ENCODE peak calls at places on chromosomes 4 and X, in nine cellular contexts. N is H7, Y is lower leg skin, A is dorsolateral prefrontal cortex, J is NCI-H187, U is nephron progenitor cell, I is T-helper 1 cell, H is endodermal cell, P is hypothalamus. C is an unnamed sample.

GRCh38 chr4:76624271-76624681 is 189.2 kb downstream of the SHROOM3 start:
- DNase-seq in N (no peak), Y (peak; percentile 18), A (no peak), J (no peak), U (no peak), I (no peak), H (peak; percentile 72), P (no peak), C (no peak)

GRCh38 chrX:107429090-107429489 is 20.4 kb upstream of the FRMPD3 start:
- DNase-seq in N (no peak), Y (no peak), A (no peak), J (no peak), U (peak; percentile 35), I (no peak), H (peak; percentile 85), P (no peak), C (peak; percentile 45)

GRCh38 chr4:182369211-182369610 is 126.0 kb downstream of the TENM3 start:
- DNase-seq in N (no peak), Y (no peak), A (no peak), J (no peak), U (no peak), I (no peak), H (no peak), P (no peak), C (peak; percentile 81)

GRCh38 chrX:129755779-129756650 is 17.2 kb downstream of the XPNPEP2 start:
- DNase-seq in N (peak; percentile 84), Y (no peak), A (no peak), J (no peak), U (peak; percentile 19), I (no peak), H (peak; percentile 76), P (no peak), C (no peak)

GRCh38 chrX:72050011-72050410 is 81.7 kb downstream of the RTL5 start:
- DNase-seq in N (no peak), Y (no peak), A (no peak), J (no peak), U (no peak), I (no peak), H (peak; percentile 4), P (no peak), C (no peak)

GRCh38 chr4:684611-685010 is 4.3 kb downstream of the SLC49A3 start:
- DNase-seq in N (no peak), Y (no peak), A (no peak), J (no peak), U (no peak), I (no peak), H (no peak), P (no peak), C (no peak)

GRCh38 chr4:5424901-5425300 is 283.5 kb downstream of the EVC2 start:
- DNase-seq in N (no peak), Y (no peak), A (no peak), J (no peak), U (no peak), I (no peak), H (no peak), P (no peak), C (no peak)

GRCh38 chrX:41449615-41450014 is 2.5 kb downstream of the NYX start:
- DNase-seq in N (no peak), Y (no peak), A (no peak), J (no peak), U (no peak), I (no peak), H (no peak), P (no peak), C (peak; percentile 57)

GRCh38 chr4:87943660-87944149 is 31.8 kb upstream of the SPP1 start:
- DNase-seq in N (no peak), Y (no peak), A (no peak), J (no peak), U (no peak), I (no peak), H (no peak), P (no peak), C (no peak)

GRCh38 chrX:136863826-136864225 is 16.7 kb downstream of the RBMX start:
- DNase-seq in N (no peak), Y (no peak), A (no peak), J (no peak), U (no peak), I (no peak), H (no peak), P (no peak), C (no peak)

GRCh38 chr4:102390438-102390837 is 45.2 kb upstream of the SLC39A8 start:
- DNase-seq in N (no peak), Y (no peak), A (no peak), J (no peak), U (no peak), I (no peak), H (no peak), P (no peak), C (no peak)

GRCh38 chr4:144090744-144091143 is 49.8 kb downstream of the GYPA start:
- DNase-seq in N (no peak), Y (no peak), A (no peak), J (no peak), U (no peak), I (no peak), H (peak; percentile 45), P (no peak), C (no peak)

GRCh38 chr4:80173841-80174240 is 23.5 kb upstream of the PRDM8 start:
- DNase-seq in N (no peak), Y (no peak), A (no peak), J (no peak), U (no peak), I (no peak), H (no peak), P (no peak), C (no peak)

GRCh38 chr4:13409324-13409723 is 74.8 kb downstream of the RAB28 start:
- DNase-seq in N (no peak), Y (no peak), A (no peak), J (no peak), U (no peak), I (no peak), H (no peak), P (no peak), C (no peak)

GRCh38 chr4:102843273-102843672 is 15.9 kb upstream of the UBE2D3 start:
- DNase-seq in N (no peak), Y (no peak), A (no peak), J (no peak), U (no peak), I (no peak), H (no peak), P (no peak), C (no peak)

GRCh38 chr4:32519060-32519459 is 1798.9 kb downstream of the PCDH7 start:
- DNase-seq in N (no peak), Y (no peak), A (no peak), J (no peak), U (no peak), I (no peak), H (no peak), P (no peak), C (no peak)

GRCh38 chr4:69092190-69092589 is 4.1 kb upstream of the UGT2B7 start:
- DNase-seq in N (no peak), Y (no peak), A (no peak), J (no peak), U (no peak), I (no peak), H (no peak), P (no peak), C (peak; percentile 47)

GRCh38 chrX:146707781-146708180 is 101.8 kb upstream of the CXorf51B start:
- DNase-seq in N (peak; percentile 14), Y (no peak), A (no peak), J (no peak), U (no peak), I (no peak), H (peak; percentile 62), P (no peak), C (no peak)

GRCh38 chrX:23465985-23466384 is 131.3 kb downstream of the PTCHD1 start:
- DNase-seq in N (no peak), Y (no peak), A (no peak), J (no peak), U (no peak), I (no peak), H (no peak), P (no peak), C (no peak)

GRCh38 chrX:20427173-20427770 is 160.6 kb upstream of the RPS6KA3 start:
- DNase-seq in N (no peak), Y (no peak), A (no peak), J (no peak), U (no peak), I (no peak), H (no peak), P (no peak), C (no peak)

GRCh38 chr4:680565-680930 is 6.2 kb downstream of the MYL5 start:
- DNase-seq in N (peak; percentile 86), Y (no peak), A (no peak), J (no peak), U (peak; percentile 49), I (no peak), H (no peak), P (no peak), C (no peak)

GRCh38 chr4:116016201-116016600 is 902.8 kb upstream of the NDST4 start:
- DNase-seq in N (no peak), Y (no peak), A (no peak), J (no peak), U (no peak), I (no peak), H (no peak), P (no peak), C (no peak)

GRCh38 chrX:4253092-4253491 is 539.6 kb upstream of the PRKX start:
- DNase-seq in N (no peak), Y (no peak), A (no peak), J (no peak), U (no peak), I (no peak), H (no peak), P (no peak), C (no peak)

GRCh38 chrX:45697591-45697990 is 496.9 kb upstream of the DIPK2B start:
- DNase-seq in N (no peak), Y (no peak), A (no peak), J (no peak), U (no peak), I (no peak), H (no peak), P (no peak), C (peak; percentile 61)

GRCh38 chr4:101954975-101955678 is 164.6 kb downstream of the BANK1 start:
- DNase-seq in N (no peak), Y (no peak), A (no peak), J (peak; percentile 37), U (no peak), I (no peak), H (no peak), P (no peak), C (no peak)

GRCh38 chr4:185740471-185740873 is 71.5 kb downstream of the SORBS2 start:
- DNase-seq in N (no peak), Y (no peak), A (no peak), J (no peak), U (no peak), I (no peak), H (no peak), P (no peak), C (peak; percentile 21)

GRCh38 chr4:101191302-101192098 is 155.8 kb downstream of the PPP3CA start:
- DNase-seq in N (no peak), Y (peak; percentile 45), A (peak; percentile 55), J (no peak), U (no peak), I (no peak), H (peak; percentile 72), P (peak; percentile 64), C (no peak)

GRCh38 chrX:103554687-103555417 is 30.5 kb upstream of the TCEAL4 start:
- DNase-seq in N (peak; percentile 13), Y (no peak), A (peak; percentile 72), J (no peak), U (peak; percentile 69), I (peak; percentile 43), H (peak; percentile 92), P (peak; percentile 33), C (no peak)

GRCh38 chr4:182449960-182450359 is 206.8 kb downstream of the TENM3 start:
- DNase-seq in N (no peak), Y (no peak), A (no peak), J (no peak), U (no peak), I (no peak), H (no peak), P (no peak), C (no peak)

GRCh38 chr4:40976343-40976742 is 226.6 kb downstream of the NSUN7 start:
- DNase-seq in N (peak; percentile 55), Y (peak; percentile 41), A (no peak), J (peak; percentile 7), U (peak; percentile 34), I (no peak), H (peak; percentile 59), P (no peak), C (peak; percentile 62)

GRCh38 chrX:52426810-52427209 is 58.0 kb downstream of the XAGE2 start:
- DNase-seq in N (no peak), Y (no peak), A (no peak), J (no peak), U (no peak), I (no peak), H (no peak), P (no peak), C (no peak)

C was measured in A673.